ENCODE peak calls at places on chromosome 2, in seven cellular contexts. P is GM23248, R is stomach, V is AG04450, U is cardiac fibroblast, Y is uterus, L is gastrocnemius medialis. X is an unnamed sample.

GRCh38 chr2:219270055-219270372 is 9.2 kb upstream of the DNAJB2 start:
- DNase-seq in P (no peak), R (no peak), V (no peak), U (no peak), Y (no peak), L (no peak), X (no peak)

GRCh38 chr2:23709311-23709710 is 217.6 kb downstream of the ATAD2B start:
- DNase-seq in P (no peak), R (no peak), V (no peak), U (no peak), Y (no peak), L (no peak), X (no peak)

GRCh38 chr2:223585691-223586090 is 16.5 kb downstream of the SCG2 start:
- DNase-seq in P (peak), R (no peak), V (no peak), U (peak), Y (no peak), L (no peak), X (no peak)

GRCh38 chr2:207765541-207765940 is 4.2 kb downstream of the FZD5 start:
- DNase-seq in P (no peak), R (peak), V (no peak), U (no peak), Y (no peak), L (no peak), X (no peak)

GRCh38 chr2:172617115-172617514 is 61.2 kb downstream of the PDK1 start:
- DNase-seq in P (no peak), R (no peak), V (no peak), U (no peak), Y (no peak), L (no peak), X (no peak)

GRCh38 chr2:216672996-216673395 is 22.4 kb downstream of the IGFBP5 start:
- DNase-seq in P (no peak), R (no peak), V (no peak), U (no peak), Y (no peak), L (no peak), X (no peak)

GRCh38 chr2:191855382-191855781 is 8.5 kb upstream of the CAVIN2 start:
- DNase-seq in P (no peak), R (no peak), V (no peak), U (no peak), Y (no peak), L (no peak), X (no peak)

GRCh38 chr2:177171418-177171865 is 41.2 kb upstream of the HNRNPA3 start:
- DNase-seq in P (no peak), R (peak), V (no peak), U (no peak), Y (no peak), L (no peak), X (peak)

GRCh38 chr2:240929364-240930095 is 23.4 kb downstream of the CROCC2 start:
- DNase-seq in P (no peak), R (peak), V (no peak), U (no peak), Y (peak), L (no peak), X (no peak)

GRCh38 chr2:62266433-62267038 is 70.6 kb downstream of the B3GNT2 start:
- DNase-seq in P (peak), R (no peak), V (peak), U (peak), Y (no peak), L (no peak), X (no peak)

GRCh38 chr2:86012017-86012712 is 93.5 kb downstream of the POLR1A start:
- DNase-seq in P (no peak), R (no peak), V (no peak), U (no peak), Y (peak), L (no peak), X (no peak)

GRCh38 chr2:17303054-17303453 is 215.2 kb downstream of the RAD51AP2 start:
- DNase-seq in P (peak), R (no peak), V (no peak), U (peak), Y (no peak), L (no peak), X (no peak)

GRCh38 chr2:157839822-157840221 is 36.3 kb downstream of the ACVR1 start:
- DNase-seq in P (no peak), R (no peak), V (no peak), U (no peak), Y (no peak), L (no peak), X (no peak)
- H3K4me3 ChIP-seq in P (no peak), R (no peak), V (no peak), U (no peak), Y (no peak), L (no peak), X (no peak)

GRCh38 chr2:136126021-136126420 is 8.1 kb upstream of the CXCR4 start:
- DNase-seq in P (no peak), R (no peak), V (no peak), U (no peak), Y (no peak), L (no peak), X (no peak)
- H3K4me3 ChIP-seq in P (no peak), R (no peak), V (no peak), U (no peak), Y (no peak), L (no peak), X (no peak)

GRCh38 chr2:161488131-161488699 is 72.1 kb downstream of the TBR1 start:
- DNase-seq in P (no peak), R (no peak), V (no peak), U (no peak), Y (no peak), L (no peak), X (no peak)

GRCh38 chr2:161480123-161480522 is 64.0 kb downstream of the TBR1 start:
- DNase-seq in P (no peak), R (no peak), V (no peak), U (no peak), Y (no peak), L (no peak), X (no peak)

GRCh38 chr2:161481619-161482018 is 65.5 kb downstream of the TBR1 start:
- DNase-seq in P (no peak), R (no peak), V (no peak), U (no peak), Y (no peak), L (no peak), X (no peak)

GRCh38 chr2:161486111-161486510 is 70.0 kb downstream of the TBR1 start:
- DNase-seq in P (no peak), R (no peak), V (no peak), U (peak), Y (no peak), L (no peak), X (no peak)

DNA sequence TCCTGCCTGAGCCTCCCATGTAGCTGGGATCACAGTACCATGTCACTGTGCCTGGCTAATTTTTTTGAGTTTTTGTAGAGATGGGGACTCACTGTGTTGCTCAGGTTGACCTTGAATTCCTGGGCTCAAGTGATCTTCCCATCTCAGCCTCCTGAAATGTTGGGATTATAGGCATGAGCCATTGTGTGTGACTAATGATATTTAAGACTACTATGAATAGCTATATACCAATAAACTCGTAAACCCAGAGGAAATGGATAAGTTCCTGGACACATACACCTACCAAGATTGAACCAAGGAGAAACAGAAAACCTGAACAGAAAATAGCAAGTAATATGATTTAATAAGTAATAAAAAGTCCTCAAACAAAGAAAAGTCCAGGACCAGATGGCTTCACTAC is 68.0 kb downstream of the TBR1 start:
- DNase-seq in P (no peak), R (no peak), V (no peak), U (no peak), Y (no peak), L (no peak), X (no peak)
- H3K4me3 ChIP-seq in P (no peak), R (no peak), V (no peak), U (no peak), Y (no peak), L (no peak), X (no peak)

DNA sequence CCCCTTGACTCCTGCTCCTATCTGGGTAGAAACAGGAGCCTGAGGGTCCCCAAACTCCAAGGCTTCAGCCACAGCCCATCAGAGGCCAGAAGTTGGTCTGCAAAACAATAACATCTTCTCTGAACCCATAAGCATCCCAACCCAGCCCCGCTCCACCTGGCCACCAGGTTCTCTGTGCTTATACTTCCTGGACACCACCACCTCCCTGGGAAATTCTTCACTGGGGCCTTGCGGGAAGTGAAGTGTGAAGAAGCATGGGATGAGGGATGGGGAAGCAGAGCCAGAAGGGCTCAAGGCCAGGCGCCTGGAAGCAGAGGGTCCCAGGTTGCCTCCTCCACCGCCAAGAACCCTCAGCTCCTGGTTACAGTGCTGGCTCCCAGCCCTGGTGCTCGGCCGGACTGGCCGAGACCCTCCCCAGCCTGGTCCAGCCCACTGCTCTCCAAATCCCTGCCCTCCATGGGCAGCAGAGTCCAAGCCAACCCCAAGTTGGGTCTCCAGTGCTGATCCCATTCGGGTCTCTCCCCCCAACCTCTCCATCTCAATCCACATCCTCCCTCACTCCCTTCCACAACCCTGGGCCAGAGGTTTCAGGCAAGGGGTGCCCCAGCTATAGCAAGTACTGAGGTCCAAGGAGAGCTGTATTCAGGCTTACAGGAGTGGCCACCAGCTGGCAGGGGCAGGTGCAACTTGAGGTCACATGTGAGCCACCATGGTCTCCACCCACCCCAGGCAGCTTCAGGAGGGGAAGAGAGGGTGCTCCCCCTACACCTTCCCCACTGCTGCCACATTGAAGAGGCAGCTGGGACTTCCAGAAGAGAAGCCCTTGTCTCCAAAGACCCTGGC is 60.7 kb downstream of the TNS1 start:
- DNase-seq in P (no peak), R (no peak), V (no peak), U (no peak), Y (no peak), L (no peak), X (no peak)
- H3K4me3 ChIP-seq in P (peak), R (peak), V (peak), U (peak), Y (peak), L (peak), X (no peak)

GRCh38 chr2:67342394-67342793 is 54.7 kb upstream of the ETAA1 start:
- DNase-seq in P (no peak), R (no peak), V (no peak), U (no peak), Y (no peak), L (no peak), X (no peak)
- H3K4me3 ChIP-seq in P (no peak), R (no peak), V (no peak), U (no peak), Y (no peak), L (no peak), X (no peak)

GRCh38 chr2:60100034-60100433 is 453.4 kb downstream of the BCL11A start:
- DNase-seq in P (no peak), R (no peak), V (no peak), U (no peak), Y (no peak), L (peak), X (peak)
- H3K4me3 ChIP-seq in P (no peak), R (no peak), V (no peak), U (no peak), Y (no peak), L (no peak), X (no peak)

GRCh38 chr2:96806468-96807126 is 9.5 kb upstream of the CNNM3 start:
- DNase-seq in P (no peak), R (no peak), V (no peak), U (no peak), Y (no peak), L (no peak), X (no peak)
- H3K4me3 ChIP-seq in P (no peak), R (no peak), V (no peak), U (no peak), Y (no peak), L (no peak), X (no peak)

X was measured in HL-60.